ENCODE peak calls at places on chromosomes 5 and 9, in ten cellular contexts. A is cardiac muscle cell; M is GM20000; H is dorsolateral prefrontal cortex; E is GM12865; C is adrenal gland; K is upper lobe of right lung; P is RWPE2; S is CD4-positive, alpha-beta T cell; N is transverse colon. T is an unnamed sample.

GRCh38 chr5:130605200-130605599 is 559.9 kb downstream of the HINT1 start:
- DNase-seq in A (no peak), M (no peak), H (no peak), E (no peak), C (no peak), K (no peak), P (no peak), S (no peak), N (no peak), T (no peak)

GRCh38 chr5:5899716-5900115 is 477.2 kb downstream of the ICE1 start:
- DNase-seq in A (no peak), M (no peak), H (no peak), E (no peak), C (no peak), K (no peak), P (no peak), S (no peak), N (no peak), T (no peak)

GRCh38 chr5:125912028-125912427 is 511.2 kb upstream of the GRAMD2B start:
- DNase-seq in A (no peak), M (no peak), H (no peak), E (no peak), C (no peak), K (no peak), P (no peak), S (no peak), N (no peak), T (no peak)

GRCh38 chr9:6946583-6946982 is 188.8 kb downstream of the KDM4C start:
- DNase-seq in A (no peak), M (no peak), H (no peak), E (no peak), C (no peak), K (no peak), P (no peak), S (no peak), N (no peak), T (no peak)

GRCh38 chr5:65926893-65927292 is 518 bp downstream of the ERBIN start:
- DNase-seq in A (peak), M (no peak), H (no peak), E (peak), C (no peak), K (no peak), P (no peak), S (no peak), N (peak), T (no peak)

GRCh38 chr9:35645736-35646582 is 4.8 kb downstream of the SIT1 start:
- DNase-seq in A (peak), M (peak), H (no peak), E (no peak), C (no peak), K (peak), P (peak), S (no peak), N (peak), T (no peak)

GRCh38 chr9:115615821-115616665 is 498.1 kb upstream of the TNC start:
- DNase-seq in A (peak), M (no peak), H (no peak), E (no peak), C (no peak), K (no peak), P (no peak), S (no peak), N (no peak), T (no peak)

GRCh38 chr9:16421534-16421933 is 448.9 kb downstream of the BNC2 start:
- DNase-seq in A (no peak), M (no peak), H (no peak), E (peak), C (no peak), K (no peak), P (no peak), S (no peak), N (no peak), T (no peak)

GRCh38 chr5:83972236-83972635 is 251.6 kb upstream of the HAPLN1 start:
- DNase-seq in A (no peak), M (no peak), H (no peak), E (no peak), C (no peak), K (no peak), P (no peak), S (no peak), N (no peak), T (no peak)

GRCh38 chr9:13291718-13292117 is 12.2 kb upstream of the MPDZ start:
- DNase-seq in A (no peak), M (no peak), H (no peak), E (no peak), C (no peak), K (no peak), P (no peak), S (no peak), N (no peak), T (no peak)
- TF ChIP-seq CTCF in A (no peak), M (no peak), H (no peak), E (no peak), C (no peak), K (no peak), P (no peak), S (no peak), N (no peak), T (no peak)

DNA sequence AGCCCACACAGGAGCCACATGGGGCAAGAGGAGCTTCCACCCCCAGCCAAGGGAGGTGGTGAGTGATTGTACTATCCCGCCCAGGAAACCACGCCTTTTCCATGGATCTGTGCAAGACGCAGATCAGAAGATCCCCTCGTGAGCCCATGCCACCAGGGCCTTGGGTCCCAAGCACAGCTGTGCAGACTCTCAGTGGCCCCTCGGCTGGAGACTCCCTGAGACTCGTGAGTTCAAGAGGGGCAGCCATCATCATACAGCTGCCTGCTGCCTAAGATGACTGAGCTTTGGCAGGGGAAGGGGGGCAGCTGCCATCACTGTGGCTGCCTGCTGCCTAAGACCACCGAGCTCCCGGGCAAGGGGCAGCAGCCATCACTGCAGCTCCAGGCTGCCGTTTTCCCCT is 229.4 kb downstream of the AP3B1 start:
- DNase-seq in A (no peak), M (no peak), H (no peak), E (no peak), C (no peak), K (no peak), P (no peak), S (no peak), N (no peak), T (no peak)
- TF ChIP-seq CTCF in A (no peak), M (no peak), H (no peak), E (no peak), C (no peak), K (no peak), P (no peak), S (no peak), N (no peak), T (no peak)

GRCh38 chr9:136264803-136265405 is 19.3 kb upstream of the QSOX2 start:
- DNase-seq in A (no peak), M (no peak), H (no peak), E (no peak), C (no peak), K (no peak), P (no peak), S (no peak), N (no peak), T (no peak)

GRCh38 chr9:136261686-136262430 is 16.2 kb upstream of the QSOX2 start:
- DNase-seq in A (no peak), M (no peak), H (no peak), E (no peak), C (no peak), K (no peak), P (no peak), S (no peak), N (no peak), T (no peak)

GRCh38 chr9:136265561-136266355 is 20.1 kb upstream of the QSOX2 start:
- DNase-seq in A (no peak), M (no peak), H (no peak), E (no peak), C (no peak), K (no peak), P (no peak), S (no peak), N (no peak), T (no peak)

GRCh38 chr9:136262671-136263178 is 17.1 kb upstream of the QSOX2 start:
- DNase-seq in A (no peak), M (no peak), H (no peak), E (no peak), C (no peak), K (no peak), P (no peak), S (no peak), N (no peak), T (no peak)

DNA sequence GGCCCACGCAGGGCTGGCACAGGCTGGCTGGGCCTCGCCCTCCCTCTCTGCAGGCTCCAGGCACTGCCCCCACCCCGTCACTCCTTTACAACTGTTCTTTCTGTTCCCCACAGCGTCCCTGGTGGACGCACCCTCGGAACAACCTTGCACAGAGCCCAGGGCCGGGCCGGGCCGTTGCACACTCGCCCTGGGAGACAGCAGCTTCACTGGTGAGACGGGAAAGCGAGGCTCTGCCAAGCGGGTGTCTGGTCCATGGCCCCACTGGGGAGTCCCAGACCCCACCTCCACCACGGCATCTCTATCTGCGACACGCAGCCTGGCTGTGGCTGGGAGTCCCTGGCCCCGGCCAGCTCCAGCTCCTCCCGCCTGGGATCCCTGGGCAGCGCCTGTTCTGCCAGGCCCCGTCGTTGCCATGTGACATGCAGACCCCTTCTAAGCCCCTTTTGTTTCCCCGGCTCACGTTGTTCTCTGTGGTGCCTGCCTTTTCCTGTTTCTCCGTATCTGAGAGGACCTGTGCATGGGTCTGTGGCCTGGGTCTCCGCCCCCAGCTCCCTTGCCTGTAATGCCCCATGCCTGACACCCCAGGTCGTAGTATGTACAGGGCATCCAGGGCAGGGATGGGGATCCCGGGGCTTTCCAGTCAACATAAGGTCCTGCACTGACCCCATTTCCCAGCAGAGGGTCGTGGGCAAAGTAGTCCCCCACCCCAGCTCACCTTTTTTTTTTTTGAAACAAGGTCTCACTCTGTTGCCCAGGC is 18.6 kb upstream of the QSOX2 start:
- DNase-seq in A (no peak), M (no peak), H (no peak), E (no peak), C (no peak), K (no peak), P (no peak), S (no peak), N (no peak), T (no peak)
- TF ChIP-seq CTCF in A (no peak), M (no peak), H (no peak), E (no peak), C (no peak), K (no peak), P (no peak), S (no peak), N (peak), T (no peak)

GRCh38 chr9:130327070-130327780 is 61.7 kb downstream of the HMCN2 start:
- DNase-seq in A (no peak), M (no peak), H (no peak), E (no peak), C (no peak), K (no peak), P (no peak), S (no peak), N (no peak), T (no peak)
- TF ChIP-seq CTCF in A (peak), M (no peak), H (no peak), E (peak), C (no peak), K (peak), P (no peak), S (no peak), N (peak), T (no peak)

GRCh38 chr5:157519579-157520253 is 55.9 kb downstream of the ADAM19 start:
- DNase-seq in A (no peak), M (peak), H (no peak), E (peak), C (no peak), K (no peak), P (no peak), S (no peak), N (peak), T (peak)

GRCh38 chr5:157521704-157522029 is 53.9 kb downstream of the ADAM19 start:
- DNase-seq in A (no peak), M (no peak), H (no peak), E (no peak), C (no peak), K (no peak), P (no peak), S (no peak), N (no peak), T (no peak)

GRCh38 chr5:157518963-157519362 is 56.6 kb downstream of the ADAM19 start:
- DNase-seq in A (no peak), M (peak), H (no peak), E (peak), C (no peak), K (no peak), P (no peak), S (no peak), N (no peak), T (peak)

GRCh38 chr5:157523976-157524375 is 51.6 kb downstream of the ADAM19 start:
- DNase-seq in A (no peak), M (no peak), H (no peak), E (no peak), C (no peak), K (no peak), P (no peak), S (no peak), N (no peak), T (no peak)

GRCh38 chr5:157520911-157521703 is 54.5 kb downstream of the ADAM19 start:
- DNase-seq in A (peak), M (no peak), H (no peak), E (no peak), C (peak), K (no peak), P (no peak), S (no peak), N (peak), T (no peak)
- TF ChIP-seq CTCF in A (peak), M (no peak), H (no peak), E (no peak), C (no peak), K (no peak), P (no peak), S (no peak), N (no peak), T (no peak)

GRCh38 chr5:37838933-37839341 is 904 bp downstream of the GDNF start:
- DNase-seq in A (no peak), M (peak), H (no peak), E (no peak), C (no peak), K (no peak), P (no peak), S (no peak), N (no peak), T (peak)

GRCh38 chr5:37836173-37837100 is 3.4 kb downstream of the GDNF start:
- DNase-seq in A (peak), M (peak), H (no peak), E (no peak), C (peak), K (no peak), P (no peak), S (no peak), N (no peak), T (peak)

GRCh38 chr5:37838152-37838932 is 1.5 kb downstream of the GDNF start:
- DNase-seq in A (peak), M (peak), H (peak), E (no peak), C (peak), K (no peak), P (no peak), S (no peak), N (no peak), T (peak)

GRCh38 chr5:37835400-37835973 is 4.4 kb downstream of the GDNF start:
- DNase-seq in A (no peak), M (no peak), H (no peak), E (no peak), C (no peak), K (no peak), P (no peak), S (no peak), N (no peak), T (no peak)

DNA sequence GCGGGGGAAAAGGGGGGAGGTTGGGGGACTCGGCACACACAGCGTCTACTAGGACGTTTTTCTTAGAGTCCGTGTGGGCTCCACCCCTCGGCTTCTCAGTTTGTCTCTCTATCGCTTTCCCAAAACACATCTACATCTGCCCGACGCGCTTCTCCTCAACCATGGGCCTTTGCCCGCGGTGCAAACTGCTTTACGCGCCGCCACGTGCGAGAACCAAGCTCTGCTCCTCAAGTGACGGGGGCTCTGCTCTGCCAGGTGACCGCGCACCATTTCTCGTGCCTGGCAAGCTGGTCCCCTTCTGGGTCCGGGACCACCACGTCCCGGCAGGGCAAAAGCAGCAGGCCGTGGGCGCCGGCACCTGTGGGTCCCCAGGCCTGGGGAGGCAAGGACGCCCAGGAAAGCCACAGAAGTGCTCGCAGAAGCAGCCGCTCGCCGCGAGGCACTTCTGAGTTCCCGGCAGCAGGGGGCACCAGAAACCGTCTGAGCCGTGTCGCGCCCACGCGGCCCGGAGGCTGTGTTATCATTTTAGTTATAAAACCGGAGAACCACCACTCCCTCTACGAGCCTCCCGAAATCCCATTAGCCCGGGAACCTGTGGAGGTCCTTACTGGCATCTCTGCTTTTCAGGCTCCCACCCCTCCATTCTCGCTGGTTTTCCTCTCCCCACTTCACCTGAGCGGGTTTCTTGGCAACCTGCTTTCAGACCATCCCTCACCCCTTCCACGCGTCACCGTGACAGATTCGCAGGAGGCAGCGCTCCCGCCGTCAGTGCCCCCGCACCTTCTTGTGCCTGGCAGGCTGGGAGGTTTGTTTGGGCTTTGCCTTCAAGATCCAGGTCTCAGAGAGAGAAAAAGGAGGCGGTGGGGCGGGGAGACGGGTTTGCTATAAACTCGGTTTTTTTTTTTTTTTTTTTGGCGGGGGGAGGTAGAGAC is 2.5 kb downstream of the GDNF start:
- DNase-seq in A (peak), M (peak), H (peak), E (peak), C (peak), K (peak), P (no peak), S (no peak), N (peak), T (peak)
- TF ChIP-seq CTCF in A (peak), M (peak), H (peak), E (peak), C (peak), K (peak), P (peak), S (no peak), N (peak), T (peak)

GRCh38 chr5:68884893-68885292 is 208.9 kb upstream of the SLC30A5 start:
- DNase-seq in A (peak), M (no peak), H (no peak), E (peak), C (no peak), K (no peak), P (no peak), S (no peak), N (no peak), T (peak)
- TF ChIP-seq CTCF in A (peak), M (no peak), H (peak), E (peak), C (peak), K (peak), P (peak), S (no peak), N (peak), T (no peak)

GRCh38 chr5:116297296-116297814 is 212.5 kb downstream of the COMMD10 start:
- DNase-seq in A (no peak), M (no peak), H (no peak), E (no peak), C (no peak), K (no peak), P (no peak), S (no peak), N (no peak), T (no peak)
- TF ChIP-seq CTCF in A (no peak), M (no peak), H (no peak), E (no peak), C (no peak), K (no peak), P (no peak), S (no peak), N (no peak), T (no peak)

T was measured in GM13976.